ENCODE peak calls at places on chromosomes 12 and 14, in six cellular contexts. W is tibial nerve; P is right atrium auricular region; M is cardiac muscle cell; J is effector memory CD4-positive, alpha-beta T cell; L is HCT116. O is an unnamed sample.
A peak's percentile ranks its signal among the peaks of the same experiment; 100 is the strongest.

GRCh38 chr14:95015046-95015445 is 142.3 kb downstream of the DICER1 start:
- DNase-seq in L (no peak), W (no peak), M (no peak), P (no peak), J (no peak), O (no peak)

GRCh38 chr12:121423682-121424631 is 24.0 kb downstream of the RNF34 start:
- DNase-seq in J (no peak), W (no peak), M (peak; percentile 49), P (no peak), L (no peak), O (no peak)

GRCh38 chr14:32728526-32728925 is 210.2 kb upstream of the NPAS3 start:
- DNase-seq in J (no peak), W (no peak), M (no peak), L (no peak), P (no peak), O (no peak)

GRCh38 chr12:22105542-22105941 is 59.5 kb downstream of the CMAS start:
- DNase-seq in M (no peak), J (no peak), L (no peak), P (no peak), W (no peak), O (no peak)

GRCh38 chr12:85835417-85835809 is 796 bp downstream of the RASSF9 start:
- DNase-seq in J (no peak), W (no peak), P (no peak), M (peak; percentile 25), L (no peak), O (no peak)

GRCh38 chr14:23125933-23126524 is 7.0 kb upstream of the CEBPE start:
- DNase-seq in L (no peak), W (no peak), J (no peak), M (no peak), P (no peak), O (no peak)

GRCh38 chr12:74903522-74903921 is 306.1 kb downstream of the KCNC2 start:
- DNase-seq in P (no peak), L (peak; percentile 13), M (no peak), W (no peak), J (no peak), O (no peak)

GRCh38 chr12:90102957-90103652 is 394.5 kb upstream of the ATP2B1 start:
- DNase-seq in L (peak; percentile 29), M (peak; percentile 50), W (no peak), J (no peak), P (no peak), O (no peak)

GRCh38 chr14:100862277-100862676 is 36.4 kb downstream of the MEG3 start:
- DNase-seq in J (no peak), L (no peak), P (no peak), M (no peak), W (no peak), O (no peak)

GRCh38 chr12:112735296-112735695 is 56.3 kb upstream of the RPH3A start:
- DNase-seq in P (no peak), W (no peak), L (no peak), J (no peak), M (no peak), O (no peak)

GRCh38 chr14:80350707-80351106 is 139.4 kb upstream of the DIO2 start:
- DNase-seq in W (no peak), J (no peak), P (no peak), L (no peak), M (no peak), O (no peak)

GRCh38 chr12:75954076-75954475 is 77.5 kb downstream of the PHLDA1 start:
- DNase-seq in J (no peak), P (no peak), L (peak; percentile 87), M (no peak), W (no peak), O (no peak)

GRCh38 chr12:6548556-6549378 is 7.1 kb downstream of the IFFO1 start:
- DNase-seq in M (no peak), J (no peak), P (no peak), L (no peak), W (no peak), O (peak; percentile 80)

GRCh38 chr12:57694459-57695019 is 607 bp downstream of the OS9 start:
- DNase-seq in M (peak; percentile 25), L (no peak), W (no peak), J (no peak), P (no peak), O (no peak)

GRCh38 chr14:99156026-99156425 is 116.0 kb downstream of the BCL11B start:
- DNase-seq in P (no peak), J (no peak), W (no peak), M (no peak), L (no peak), O (peak; percentile 14)

GRCh38 chr12:31321565-31322228 is 4.3 kb downstream of the SINHCAF start:
- DNase-seq in P (no peak), W (no peak), L (no peak), M (no peak), J (no peak), O (no peak)

GRCh38 chr14:87491816-87492215 is 501.2 kb downstream of the GALC start:
- DNase-seq in L (no peak), J (no peak), W (no peak), P (no peak), M (no peak), O (no peak)

GRCh38 chr12:123054371-123054770 is 73.9 kb downstream of the ARL6IP4 start:
- DNase-seq in L (no peak), M (no peak), W (no peak), J (no peak), P (no peak), O (no peak)

GRCh38 chr12:114400925-114401324 is 5.0 kb downstream of the TBX5 start:
- DNase-seq in J (no peak), M (peak; percentile 41), P (peak; percentile 76), L (no peak), W (no peak), O (peak; percentile 83)

GRCh38 chr12:31728289-31728916 is 418 bp downstream of the AMN1 start:
- DNase-seq in J (no peak), P (no peak), M (no peak), L (no peak), W (no peak), O (no peak)

GRCh38 chr12:53781218-53781801 is 29.5 kb upstream of the CISTR start:
- DNase-seq in L (no peak), M (no peak), J (no peak), W (no peak), P (no peak), O (no peak)

GRCh38 chr12:98352218-98352811 is 163.1 kb upstream of the TMPO start:
- DNase-seq in L (peak; percentile 18), J (no peak), M (no peak), W (no peak), P (no peak), O (no peak)

GRCh38 chr12:10214877-10215267 is 2.2 kb downstream of the GABARAPL1 start:
- DNase-seq in W (no peak), M (no peak), J (no peak), P (no peak), L (no peak), O (no peak)

GRCh38 chr12:12721251-12721689 is 4.1 kb downstream of the CDKN1B start:
- DNase-seq in L (no peak), J (no peak), W (no peak), P (no peak), M (no peak), O (no peak)

GRCh38 chr12:111597731-111598636 is 1.1 kb downstream of the ATXN2 start:
- DNase-seq in J (peak; percentile 9), W (no peak), M (peak; percentile 57), L (no peak), P (no peak), O (peak; percentile 60)

GRCh38 chr14:60926002-60926401 is 54.9 kb downstream of the TRMT5 start:
- DNase-seq in L (no peak), W (no peak), P (no peak), J (no peak), M (no peak), O (no peak)

GRCh38 chr14:34780646-34781045 is 66.3 kb upstream of the CFL2 start:
- DNase-seq in P (no peak), M (no peak), L (no peak), W (no peak), J (no peak), O (no peak)

GRCh38 chr14:34782031-34782430 is 67.6 kb upstream of the CFL2 start:
- DNase-seq in J (no peak), L (no peak), W (no peak), M (no peak), P (no peak), O (no peak)

GRCh38 chr14:34781242-34781641 is 66.8 kb upstream of the CFL2 start:
- DNase-seq in J (no peak), M (no peak), L (no peak), W (no peak), P (no peak), O (no peak)

DNA sequence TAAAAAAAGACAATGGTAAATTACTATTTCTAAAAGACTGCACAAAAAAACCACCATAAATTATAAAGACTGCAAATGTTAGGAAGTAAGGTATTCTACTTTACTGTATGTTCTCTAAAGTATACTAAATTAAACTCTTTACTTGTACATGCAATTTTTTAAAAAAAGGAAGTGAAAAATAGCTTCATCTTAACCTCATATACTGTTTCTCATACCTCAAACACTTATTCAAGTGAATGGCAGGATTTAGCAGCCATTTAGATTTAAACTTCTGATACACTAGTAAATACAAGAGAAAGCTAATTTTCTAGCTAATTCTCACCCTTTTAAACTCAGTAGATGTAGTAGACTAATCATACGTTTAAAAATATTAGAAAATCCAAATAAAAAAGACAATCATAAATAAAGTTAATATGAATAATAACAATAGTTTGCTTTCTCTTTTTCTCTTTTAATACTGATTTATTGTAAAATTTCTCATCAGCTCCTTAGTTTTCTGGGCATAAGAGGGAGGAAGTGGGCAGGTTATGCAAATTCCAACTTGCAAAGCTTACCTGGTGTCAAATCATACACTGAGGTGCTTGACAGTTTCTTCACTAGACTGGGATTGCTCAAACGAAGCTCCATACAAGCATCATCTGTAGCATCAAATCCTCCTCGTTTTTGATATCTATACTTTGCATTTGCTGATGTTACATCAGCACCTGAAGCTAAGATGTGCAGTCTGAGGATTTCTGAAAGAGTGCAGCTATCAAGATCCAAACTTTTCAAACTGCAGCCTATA is 71.0 kb upstream of the CFL2 start:
- DNase-seq in L (no peak), J (no peak), M (no peak), P (no peak), W (no peak), O (no peak)
- H3K27ac ChIP-seq in L (no peak overlapping the region), J (no peak overlapping the region), M (no peak overlapping the region), P (no peak overlapping the region), W (no peak overlapping the region), O (no peak overlapping the region)

GRCh38 chr14:47857646-47858045 is 182.2 kb upstream of the MDGA2 start:
- DNase-seq in M (no peak), L (no peak), J (no peak), P (no peak), W (no peak), O (no peak)
- H3K4me3 ChIP-seq in M (no peak overlapping the region), L (no peak overlapping the region), J (no peak overlapping the region), P (no peak overlapping the region), W (no peak overlapping the region), O (no peak overlapping the region)

GRCh38 chr12:92899388-92900001 is 29.6 kb downstream of the EEA1 start:
- DNase-seq in M (no peak), W (peak; percentile 63), J (no peak), L (peak; percentile 88), P (peak; percentile 93), O (peak; percentile 34)
- H3K27ac ChIP-seq in M (peak overlapping the region; percentile 75), W (peak overlapping the region; percentile 66), J (no peak overlapping the region), L (peak overlapping the region; percentile 55), P (peak overlapping the region; percentile 90), O (peak overlapping the region; percentile 50)

DNA sequence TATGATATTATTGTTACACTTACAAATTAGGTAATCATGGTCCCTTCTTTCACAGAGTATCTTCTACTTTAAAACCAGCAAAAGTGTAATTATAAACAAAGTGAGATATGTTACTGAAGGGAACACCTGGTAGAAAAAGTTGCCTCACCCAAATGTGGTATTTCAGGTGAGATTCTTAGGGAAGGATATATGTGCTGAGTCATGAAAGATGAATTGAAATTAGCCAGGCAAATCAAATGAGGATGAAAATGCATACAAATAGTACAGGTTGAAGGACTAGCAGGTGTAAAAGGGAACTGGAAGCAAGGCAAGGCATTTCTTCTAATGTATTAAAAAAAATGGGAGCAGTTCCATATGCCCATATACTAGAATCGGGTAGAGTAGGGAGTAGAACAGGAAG is 220.9 kb downstream of the PRKD1 start:
- DNase-seq in L (no peak), W (no peak), P (no peak), M (no peak), J (no peak), O (no peak)
- H3K4me3 ChIP-seq in L (no peak overlapping the region), W (no peak overlapping the region), P (no peak overlapping the region), M (no peak overlapping the region), J (no peak overlapping the region), O (no peak overlapping the region)

O was measured in upper lobe of left lung.